ENCODE peak calls at places on chromosomes 4 and X, in ten cellular contexts. K is PC-3, A is left lung, T is body of pancreas, F is left ventricle myocardium inferior, S is fibroblast of mammary gland, X is spleen, Y is tibial artery, P is upper lobe of left lung, O is fibroblast of lung. N is an unnamed sample.

GRCh38 chr4:80846210-80846609 is 184.3 kb upstream of the BMP3 start:
- DNase-seq in K (no peak), A (no peak), T (no peak), F (no peak), S (no peak), X (no peak), Y (no peak), P (no peak), O (no peak), N (no peak)

GRCh38 chr4:7738458-7739076 is 201.1 kb downstream of the AFAP1 start:
- DNase-seq in K (no peak), A (no peak), T (no peak), F (peak), S (no peak), X (peak), Y (no peak), P (no peak), O (no peak), N (no peak)

GRCh38 chrX:130975947-130976346 is 72.9 kb upstream of the ENOX2 start:
- DNase-seq in K (peak), A (no peak), T (peak), F (no peak), S (peak), X (no peak), Y (no peak), P (no peak), O (peak), N (peak)

GRCh38 chr4:70505152-70505748 is 13.1 kb upstream of the AMTN start:
- DNase-seq in K (peak), A (peak), T (peak), F (no peak), S (peak), X (peak), Y (peak), P (peak), O (peak), N (peak)

GRCh38 chr4:113982181-113982580 is 2.7 kb upstream of the ARSJ start:
- DNase-seq in K (no peak), A (no peak), T (no peak), F (no peak), S (no peak), X (no peak), Y (no peak), P (no peak), O (no peak), N (no peak)

GRCh38 chr4:26568446-26568994 is 15.4 kb upstream of the TBC1D19 start:
- DNase-seq in K (peak), A (no peak), T (no peak), F (no peak), S (peak), X (no peak), Y (no peak), P (no peak), O (peak), N (no peak)

GRCh38 chrX:123340691-123341090 is 156.6 kb downstream of the GRIA3 start:
- DNase-seq in K (no peak), A (no peak), T (no peak), F (no peak), S (peak), X (no peak), Y (no peak), P (no peak), O (no peak), N (no peak)

GRCh38 chrX:2330910-2331309 is 169.9 kb downstream of the DHRSX start:
- DNase-seq in K (no peak), A (no peak), T (no peak), F (no peak), S (no peak), X (no peak), Y (no peak), P (no peak), O (no peak), N (no peak)

GRCh38 chr4:186368291-186368690 is 102.3 kb downstream of the F11 start:
- DNase-seq in K (no peak), A (no peak), T (no peak), F (no peak), S (no peak), X (no peak), Y (no peak), P (no peak), O (no peak), N (no peak)

GRCh38 chrX:49077941-49078340 is 1.7 kb downstream of the WDR45 start:
- DNase-seq in K (no peak), A (no peak), T (no peak), F (no peak), S (no peak), X (no peak), Y (no peak), P (no peak), O (no peak), N (no peak)
- TF ChIP-seq CTCF in K (no peak), A (no peak), T (no peak), F (no peak), S (no peak), X (no peak), Y (no peak), P (no peak), O (no peak), N (no peak)

DNA sequence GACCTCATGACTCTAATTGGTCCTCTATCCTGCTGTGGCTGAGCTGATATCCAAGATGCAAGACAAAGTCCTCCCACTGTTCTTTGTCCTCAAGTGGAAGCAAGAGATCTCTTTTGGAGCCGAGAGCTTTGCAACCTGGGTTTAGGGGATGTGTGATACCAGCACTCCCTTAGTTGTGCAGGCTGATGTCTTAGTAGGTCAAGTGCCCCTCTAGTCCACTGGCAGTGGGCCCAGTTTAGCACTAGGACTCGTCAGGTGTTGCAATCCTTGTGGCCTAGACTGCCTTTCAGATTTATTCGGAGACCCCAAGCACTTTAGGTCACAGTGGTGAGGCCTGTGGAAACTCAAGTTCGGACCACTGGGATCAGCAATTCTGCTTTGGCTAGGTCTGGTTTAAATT is 64.0 kb downstream of the GPRASP3 start:
- DNase-seq in K (no peak), A (no peak), T (no peak), F (no peak), S (no peak), X (peak), Y (no peak), P (peak), O (no peak), N (no peak)
- H3K4me3 ChIP-seq in K (no peak), A (no peak), T (no peak), F (no peak), S (no peak), X (no peak), Y (no peak), P (no peak), O (no peak), N (no peak)

GRCh38 chrX:118679290-118679689 is 48.1 kb upstream of the IL13RA1 start:
- DNase-seq in K (no peak), A (no peak), T (no peak), F (no peak), S (no peak), X (no peak), Y (no peak), P (no peak), O (no peak), N (no peak)
- TF ChIP-seq CTCF in K (no peak), A (no peak), T (no peak), F (no peak), S (no peak), X (no peak), Y (no peak), P (no peak), O (no peak), N (no peak)

DNA sequence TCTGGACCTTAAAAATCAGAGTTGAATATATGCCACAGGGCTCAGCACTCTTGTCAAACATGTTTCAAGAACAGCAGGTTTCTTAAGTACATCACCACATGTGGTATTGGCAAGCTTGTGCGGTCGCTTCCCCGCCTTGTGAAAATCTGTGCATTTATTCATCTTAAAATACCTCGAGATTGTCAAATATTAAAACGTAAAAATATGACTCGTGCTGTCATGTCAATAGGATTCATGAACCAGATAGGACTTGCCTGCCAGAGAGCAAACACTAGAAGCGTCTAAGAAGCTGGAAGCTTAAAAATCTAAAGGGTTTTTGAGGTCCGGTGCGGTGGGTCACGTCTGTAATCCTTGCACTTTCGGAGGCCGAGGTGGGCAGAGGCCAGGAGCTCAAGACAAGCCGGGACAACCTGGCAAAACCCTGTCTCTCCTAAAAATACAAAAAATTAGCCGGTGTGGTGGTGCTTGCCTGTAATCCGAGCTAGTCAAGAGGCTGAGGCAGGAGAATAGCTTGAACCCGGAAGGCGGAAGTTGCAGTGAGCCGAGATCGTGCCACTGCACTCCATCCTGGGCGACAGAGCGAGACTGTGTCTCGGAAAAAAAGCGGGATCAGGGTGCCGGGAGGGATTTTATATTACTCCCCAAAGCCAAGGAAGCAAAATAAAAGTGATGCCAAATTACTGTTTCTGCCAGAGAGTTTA is 40.2 kb upstream of the TMEM154 start:
- DNase-seq in K (peak), A (no peak), T (no peak), F (no peak), S (peak), X (no peak), Y (no peak), P (peak), O (no peak), N (no peak)
- H3K4me3 ChIP-seq in K (peak), A (no peak), T (no peak), F (peak), S (peak), X (no peak), Y (no peak), P (peak), O (peak), N (no peak)

DNA sequence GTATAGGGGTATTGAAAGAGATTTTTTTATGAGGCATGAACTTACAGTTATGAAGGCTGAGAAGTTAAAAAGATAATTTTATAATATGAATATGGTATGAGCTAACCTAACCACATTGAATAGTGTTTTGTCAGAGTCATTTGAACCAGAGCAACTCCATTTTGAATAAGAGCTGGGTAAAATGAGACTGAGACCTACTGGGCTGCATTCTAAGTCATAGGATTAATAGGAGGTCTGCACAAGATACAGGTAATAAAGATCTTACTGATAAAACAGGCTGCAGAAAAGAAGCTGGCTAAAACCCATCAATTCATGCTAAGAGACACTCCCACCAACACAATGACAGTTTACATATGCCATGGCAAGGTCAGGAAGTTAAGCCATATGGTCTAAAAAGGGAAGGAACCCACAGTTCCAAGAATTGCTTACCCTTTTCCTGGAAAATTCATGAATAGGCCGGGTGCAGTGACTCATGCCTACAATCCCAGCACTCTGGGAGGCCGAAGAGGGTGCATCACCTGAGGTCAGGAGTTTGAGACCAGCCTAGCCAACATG is 209.2 kb downstream of the TECRL start:
- DNase-seq in K (peak), A (no peak), T (no peak), F (no peak), S (no peak), X (no peak), Y (no peak), P (no peak), O (no peak), N (no peak)
- TF ChIP-seq CTCF in K (no peak), A (no peak), T (no peak), F (no peak), S (no peak), X (no peak), Y (no peak), P (no peak), O (no peak), N (no peak)

GRCh38 chrX:107565916-107566602 is 62.3 kb upstream of the PRPS1 start:
- DNase-seq in K (peak), A (no peak), T (peak), F (no peak), S (peak), X (no peak), Y (no peak), P (peak), O (no peak), N (peak)
- H3K4me3 ChIP-seq in K (no peak), A (no peak), T (no peak), F (no peak), S (no peak), X (no peak), Y (no peak), P (no peak), O (no peak), N (no peak)

DNA sequence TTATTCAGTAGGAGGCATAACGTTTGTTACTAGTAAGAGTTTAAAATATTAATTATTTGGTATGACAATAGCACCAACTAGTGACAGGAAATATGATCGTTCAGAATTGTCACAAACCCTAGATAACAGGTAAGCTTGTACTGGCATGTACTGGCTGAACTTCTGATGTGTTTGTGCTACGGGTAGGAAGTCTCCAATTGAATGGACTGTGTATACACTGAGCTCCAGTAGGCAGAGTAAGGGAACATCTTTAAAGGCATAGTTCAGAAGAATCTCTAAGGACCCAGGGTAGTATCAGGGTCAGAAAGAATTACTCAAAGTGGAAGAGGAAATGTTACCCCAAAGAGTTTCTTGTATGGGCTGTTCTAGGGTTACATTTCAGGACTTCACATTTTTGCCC is 230.4 kb downstream of the EDA2R start:
- DNase-seq in K (peak), A (no peak), T (no peak), F (no peak), S (no peak), X (no peak), Y (no peak), P (no peak), O (no peak), N (no peak)
- TF ChIP-seq CTCF in K (peak), A (no peak), T (no peak), F (no peak), S (no peak), X (no peak), Y (no peak), P (no peak), O (no peak), N (no peak)

GRCh38 chr4:184806711-184807110 is 19.1 kb downstream of the ACSL1 start:
- DNase-seq in K (no peak), A (no peak), T (no peak), F (no peak), S (no peak), X (no peak), Y (no peak), P (no peak), O (no peak), N (no peak)
- H3K4me3 ChIP-seq in K (no peak), A (no peak), T (no peak), F (peak), S (no peak), X (no peak), Y (no peak), P (no peak), O (no peak), N (no peak)

GRCh38 chrX:136477026-136477425 is 10.7 kb upstream of the BRS3 start:
- DNase-seq in K (no peak), A (no peak), T (no peak), F (no peak), S (no peak), X (no peak), Y (no peak), P (no peak), O (no peak), N (peak)
- TF ChIP-seq CTCF in K (no peak), A (no peak), T (no peak), F (no peak), S (peak), X (no peak), Y (no peak), P (no peak), O (no peak), N (no peak)

GRCh38 chr4:48725414-48725813 is 54.7 kb downstream of the FRYL start:
- DNase-seq in K (no peak), A (no peak), T (no peak), F (no peak), S (no peak), X (no peak), Y (no peak), P (no peak), O (no peak), N (no peak)
- H3K4me3 ChIP-seq in K (no peak), A (no peak), T (no peak), F (no peak), S (no peak), X (no peak), Y (no peak), P (no peak), O (no peak), N (no peak)